ENCODE peak calls at places on chromosomes 1 and 21, in four cellular contexts. M is pancreas, G is hippocampal formation, Z is SK-MEL-5. I is an unnamed sample.

GRCh38 chr21:42171091-42172053 is 47.6 kb upstream of the ABCG1 start:
- DNase-seq in M (peak; percentile 17), G (peak; percentile 86), Z (peak; percentile 49), I (peak; percentile 78)

GRCh38 chr1:48061162-48062136 is 64.3 kb upstream of the TRABD2B start:
- DNase-seq in M (peak; percentile 56), G (peak; percentile 55), Z (peak; percentile 76), I (peak; percentile 53)

GRCh38 chr1:204659061-204659460 is 26.5 kb downstream of the LRRN2 start:
- DNase-seq in M (no peak), G (no peak), Z (no peak), I (no peak)

GRCh38 chr21:46391773-46392172 is 66.9 kb upstream of the DIP2A start:
- DNase-seq in M (no peak), G (no peak), Z (no peak), I (no peak)

GRCh38 chr1:55249646-55250398 is 34.7 kb upstream of the USP24 start:
- DNase-seq in M (no peak), G (no peak), Z (no peak), I (no peak)

GRCh38 chr21:30713786-30714185 is 4.8 kb downstream of the KRTAP21-3 start:
- DNase-seq in M (no peak), G (no peak), Z (no peak), I (no peak)

GRCh38 chr1:7595338-7595737 is 175.8 kb upstream of the VAMP3 start:
- DNase-seq in M (no peak), G (no peak), Z (no peak), I (no peak)

GRCh38 chr1:9352364-9353140 is 59.9 kb downstream of the SPSB1 start:
- DNase-seq in M (no peak), G (peak; percentile 25), Z (no peak), I (no peak)

GRCh38 chr1:93519196-93519825 is 71.4 kb downstream of the FNBP1L start:
- DNase-seq in M (no peak), G (no peak), Z (no peak), I (no peak)

GRCh38 chr1:53740621-53741105 is 1.7 kb upstream of the GLIS1 start:
- DNase-seq in M (no peak), G (no peak), Z (no peak), I (no peak)

GRCh38 chr1:151540982-151541377 is 871 bp downstream of the TUFT1 start:
- DNase-seq in M (peak; percentile 44), G (no peak), Z (no peak), I (no peak)

GRCh38 chr1:184025242-184025675 is 12.3 kb downstream of the COLGALT2 start:
- DNase-seq in M (peak; percentile 15), G (peak; percentile 64), Z (no peak), I (no peak)

GRCh38 chr1:159171688-159172501 is 480 bp downstream of the CADM3 start:
- DNase-seq in M (no peak), G (no peak), Z (no peak), I (no peak)

GRCh38 chr1:176879784-176880620 is 284.5 kb downstream of the ASTN1 start:
- DNase-seq in M (no peak), G (no peak), Z (no peak), I (no peak)

GRCh38 chr1:89812992-89813391 is 7.8 kb upstream of the LRRC8D start:
- DNase-seq in M (no peak), G (no peak), Z (no peak), I (no peak)

GRCh38 chr1:198556969-198557368 is 16.5 kb upstream of the ATP6V1G3 start:
- DNase-seq in M (no peak), G (no peak), Z (no peak), I (no peak)

GRCh38 chr1:66623812-66624211 is 89.9 kb downstream of the SGIP1 start:
- DNase-seq in M (no peak), G (no peak), Z (no peak), I (no peak)

GRCh38 chr1:113055570-113055969 is 17.4 kb upstream of the LRIG2 start:
- DNase-seq in M (no peak), G (no peak), Z (no peak), I (no peak)

GRCh38 chr1:206863266-206863665 is 2.2 kb upstream of the IL20 start:
- DNase-seq in M (no peak), G (no peak), Z (no peak), I (no peak)

GRCh38 chr1:11520531-11521233 is 41.7 kb downstream of the DISP3 start:
- DNase-seq in M (no peak), G (no peak), Z (no peak), I (no peak)

GRCh38 chr1:247681288-247681897 is 1.9 kb upstream of the OR13G1 start:
- DNase-seq in M (peak; percentile 20), G (peak; percentile 5), Z (peak; percentile 79), I (peak; percentile 69)

GRCh38 chr21:45228171-45228641 is 59.5 kb downstream of the POFUT2 start:
- DNase-seq in M (no peak), G (no peak), Z (peak; percentile 43), I (peak; percentile 56)

GRCh38 chr1:14982029-14982428 is 171.5 kb upstream of the TMEM51 start:
- DNase-seq in M (no peak), G (no peak), Z (no peak), I (no peak)

GRCh38 chr1:47432071-47433036 is 5.5 kb upstream of the FOXD2 start:
- DNase-seq in M (peak; percentile 84), G (peak; percentile 44), Z (peak; percentile 80), I (no peak)

GRCh38 chr1:223834660-223835263 is 11.0 kb downstream of the TP53BP2 start:
- DNase-seq in M (no peak), G (no peak), Z (no peak), I (no peak)

GRCh38 chr1:147647796-147648633 is 22.3 kb downstream of the ACP6 start:
- DNase-seq in M (no peak), G (no peak), Z (no peak), I (no peak)

GRCh38 chr1:73782901-73783300 is 415.1 kb downstream of the LRRIQ3 start:
- DNase-seq in M (no peak), G (no peak), Z (no peak), I (peak; percentile 6)

GRCh38 chr1:96927125-96927524 is 205.5 kb downstream of the PTBP2 start:
- DNase-seq in M (no peak), G (no peak), Z (no peak), I (no peak)

GRCh38 chr1:193539731-193540459 is 353.5 kb upstream of the B3GALT2 start:
- DNase-seq in M (no peak), G (no peak), Z (no peak), I (no peak)

GRCh38 chr1:228337031-228337564 is 69.5 kb downstream of the TRIM11 start:
- DNase-seq in M (peak; percentile 3), G (no peak), Z (no peak), I (no peak)

GRCh38 chr21:29133796-29134195 is 3.4 kb downstream of the MAP3K7CL start:
- DNase-seq in M (no peak), G (no peak), Z (no peak), I (no peak)

I was measured in LoVo.